ENCODE peak calls at places on chromosomes 7 and 10, in eight cellular contexts. One of them, this sample, is unnamed.
A peak's percentile ranks its signal among the peaks of the same experiment; 100 is the strongest.

GRCh38 chr7:47227762-47228177 is 354.1 kb downstream of the TNS3 start:
- DNase-seq in ovary: no peak
- DNase-seq in body of pancreas: no peak
- DNase-seq in naive B cell: no peak
- DNase-seq in smooth muscle cell of the brain vasculature: no peak
- DNase-seq in CD4-positive, alpha-beta T cell: no peak
- DNase-seq in HL-60: no peak
- DNase-seq in effector memory CD4-positive, alpha-beta T cell: no peak
- DNase-seq in this sample: peak; percentile 83

GRCh38 chr10:5977471-5978370 is at the start of gene IL15RA:
- DNase-seq in ovary: peak; percentile 70
- DNase-seq in body of pancreas: peak; percentile 83
- DNase-seq in naive B cell: peak; percentile 76
- DNase-seq in smooth muscle cell of the brain vasculature: no peak
- DNase-seq in CD4-positive, alpha-beta T cell: peak; percentile 84
- DNase-seq in HL-60: peak; percentile 27
- DNase-seq in effector memory CD4-positive, alpha-beta T cell: peak; percentile 72
- DNase-seq in this sample: peak; percentile 86

GRCh38 chr10:10804998-10805737 is 212.5 kb upstream of the CELF2 start:
- DNase-seq in ovary: no peak
- DNase-seq in body of pancreas: no peak
- DNase-seq in naive B cell: no peak
- DNase-seq in smooth muscle cell of the brain vasculature: no peak
- DNase-seq in CD4-positive, alpha-beta T cell: no peak
- DNase-seq in HL-60: no peak
- DNase-seq in effector memory CD4-positive, alpha-beta T cell: no peak
- DNase-seq in this sample: peak; percentile 67

GRCh38 chr10:100977436-100977835 is 8.1 kb downstream of the SEMA4G start:
- DNase-seq in ovary: peak; percentile 13
- DNase-seq in body of pancreas: no peak
- DNase-seq in naive B cell: no peak
- DNase-seq in smooth muscle cell of the brain vasculature: no peak
- DNase-seq in CD4-positive, alpha-beta T cell: no peak
- DNase-seq in HL-60: no peak
- DNase-seq in effector memory CD4-positive, alpha-beta T cell: no peak
- DNase-seq in this sample: no peak

GRCh38 chr7:143467724-143468123 is 9.9 kb upstream of the TAS2R41 start:
- DNase-seq in ovary: no peak
- DNase-seq in body of pancreas: no peak
- DNase-seq in naive B cell: no peak
- DNase-seq in smooth muscle cell of the brain vasculature: no peak
- DNase-seq in CD4-positive, alpha-beta T cell: no peak
- DNase-seq in HL-60: no peak
- DNase-seq in effector memory CD4-positive, alpha-beta T cell: no peak
- DNase-seq in this sample: no peak

GRCh38 chr10:127563718-127564553 is 14.8 kb downstream of the NPS start:
- DNase-seq in ovary: no peak
- DNase-seq in body of pancreas: peak; percentile 29
- DNase-seq in naive B cell: peak; percentile 3
- DNase-seq in smooth muscle cell of the brain vasculature: no peak
- DNase-seq in CD4-positive, alpha-beta T cell: peak; percentile 38
- DNase-seq in HL-60: peak; percentile 4
- DNase-seq in effector memory CD4-positive, alpha-beta T cell: no peak
- DNase-seq in this sample: no peak

GRCh38 chr7:132742152-132742551 is 165.9 kb upstream of the PLXNA4 start:
- DNase-seq in ovary: peak; percentile 55
- DNase-seq in body of pancreas: peak; percentile 26
- DNase-seq in naive B cell: no peak
- DNase-seq in smooth muscle cell of the brain vasculature: peak; percentile 23
- DNase-seq in CD4-positive, alpha-beta T cell: no peak
- DNase-seq in HL-60: no peak
- DNase-seq in effector memory CD4-positive, alpha-beta T cell: no peak
- DNase-seq in this sample: no peak

GRCh38 chr7:74002474-74003017 is 25.4 kb upstream of the ELN start:
- DNase-seq in ovary: no peak
- DNase-seq in body of pancreas: peak; percentile 36
- DNase-seq in naive B cell: no peak
- DNase-seq in smooth muscle cell of the brain vasculature: no peak
- DNase-seq in CD4-positive, alpha-beta T cell: no peak
- DNase-seq in HL-60: peak; percentile 60
- DNase-seq in effector memory CD4-positive, alpha-beta T cell: no peak
- DNase-seq in this sample: peak; percentile 87

GRCh38 chr10:86709786-86710185 is 41.5 kb downstream of the LDB3 start:
- DNase-seq in ovary: no peak
- DNase-seq in body of pancreas: no peak
- DNase-seq in naive B cell: no peak
- DNase-seq in smooth muscle cell of the brain vasculature: no peak
- DNase-seq in CD4-positive, alpha-beta T cell: no peak
- DNase-seq in HL-60: no peak
- DNase-seq in effector memory CD4-positive, alpha-beta T cell: no peak
- DNase-seq in this sample: no peak

GRCh38 chr7:87463982-87464381 is 11.5 kb downstream of the ABCB4 start:
- DNase-seq in ovary: no peak
- DNase-seq in body of pancreas: no peak
- DNase-seq in naive B cell: no peak
- DNase-seq in smooth muscle cell of the brain vasculature: no peak
- DNase-seq in CD4-positive, alpha-beta T cell: no peak
- DNase-seq in HL-60: no peak
- DNase-seq in effector memory CD4-positive, alpha-beta T cell: no peak
- DNase-seq in this sample: no peak

GRCh38 chr10:93150289-93150688 is 76.6 kb downstream of the CYP26A1 start:
- DNase-seq in ovary: no peak
- DNase-seq in body of pancreas: no peak
- DNase-seq in naive B cell: no peak
- DNase-seq in smooth muscle cell of the brain vasculature: no peak
- DNase-seq in CD4-positive, alpha-beta T cell: no peak
- DNase-seq in HL-60: peak; percentile 11
- DNase-seq in effector memory CD4-positive, alpha-beta T cell: no peak
- DNase-seq in this sample: peak; percentile 14

GRCh38 chr10:61257956-61258496 is 195.2 kb downstream of the TMEM26 start:
- DNase-seq in ovary: no peak
- DNase-seq in body of pancreas: no peak
- DNase-seq in naive B cell: no peak
- DNase-seq in smooth muscle cell of the brain vasculature: no peak
- DNase-seq in CD4-positive, alpha-beta T cell: no peak
- DNase-seq in HL-60: no peak
- DNase-seq in effector memory CD4-positive, alpha-beta T cell: no peak
- DNase-seq in this sample: peak; percentile 11

GRCh38 chr10:27448926-27449325 is 55.2 kb upstream of the RAB18 start:
- DNase-seq in ovary: no peak
- DNase-seq in body of pancreas: no peak
- DNase-seq in naive B cell: no peak
- DNase-seq in smooth muscle cell of the brain vasculature: no peak
- DNase-seq in CD4-positive, alpha-beta T cell: no peak
- DNase-seq in HL-60: peak; percentile 33
- DNase-seq in effector memory CD4-positive, alpha-beta T cell: no peak
- DNase-seq in this sample: peak; percentile 25

GRCh38 chr7:6164491-6164890 is 107.9 kb downstream of the CYTH3 start:
- DNase-seq in ovary: no peak
- DNase-seq in body of pancreas: peak; percentile 15
- DNase-seq in naive B cell: no peak
- DNase-seq in smooth muscle cell of the brain vasculature: peak; percentile 31
- DNase-seq in CD4-positive, alpha-beta T cell: no peak
- DNase-seq in HL-60: no peak
- DNase-seq in effector memory CD4-positive, alpha-beta T cell: no peak
- DNase-seq in this sample: no peak

GRCh38 chr7:93622036-93622714 is 47.7 kb upstream of the CALCR start:
- DNase-seq in ovary: no peak
- DNase-seq in body of pancreas: peak; percentile 13
- DNase-seq in naive B cell: no peak
- DNase-seq in smooth muscle cell of the brain vasculature: no peak
- DNase-seq in CD4-positive, alpha-beta T cell: no peak
- DNase-seq in HL-60: no peak
- DNase-seq in effector memory CD4-positive, alpha-beta T cell: no peak
- DNase-seq in this sample: peak; percentile 22

GRCh38 chr7:138032775-138033174 is 30.9 kb upstream of the CREB3L2 start:
- DNase-seq in ovary: no peak
- DNase-seq in body of pancreas: no peak
- DNase-seq in naive B cell: no peak
- DNase-seq in smooth muscle cell of the brain vasculature: no peak
- DNase-seq in CD4-positive, alpha-beta T cell: no peak
- DNase-seq in HL-60: no peak
- DNase-seq in effector memory CD4-positive, alpha-beta T cell: no peak
- DNase-seq in this sample: no peak

GRCh38 chr7:78020131-78020873 is 221.7 kb downstream of the PHTF2 start:
- DNase-seq in ovary: peak; percentile 48
- DNase-seq in body of pancreas: peak; percentile 76
- DNase-seq in naive B cell: peak; percentile 37
- DNase-seq in smooth muscle cell of the brain vasculature: peak; percentile 58
- DNase-seq in CD4-positive, alpha-beta T cell: no peak
- DNase-seq in HL-60: peak; percentile 53
- DNase-seq in effector memory CD4-positive, alpha-beta T cell: no peak
- DNase-seq in this sample: peak; percentile 89

GRCh38 chr10:104065748-104066147 is 19.9 kb downstream of the COL17A1 start:
- DNase-seq in ovary: no peak
- DNase-seq in body of pancreas: no peak
- DNase-seq in naive B cell: no peak
- DNase-seq in smooth muscle cell of the brain vasculature: no peak
- DNase-seq in CD4-positive, alpha-beta T cell: no peak
- DNase-seq in HL-60: no peak
- DNase-seq in effector memory CD4-positive, alpha-beta T cell: no peak
- DNase-seq in this sample: no peak

GRCh38 chr10:68327889-68328786 is 3.7 kb upstream of the HNRNPH3 start:
- DNase-seq in ovary: no peak
- DNase-seq in body of pancreas: no peak
- DNase-seq in naive B cell: peak; percentile 27
- DNase-seq in smooth muscle cell of the brain vasculature: no peak
- DNase-seq in CD4-positive, alpha-beta T cell: no peak
- DNase-seq in HL-60: peak; percentile 79
- DNase-seq in effector memory CD4-positive, alpha-beta T cell: no peak
- DNase-seq in this sample: peak; percentile 81

GRCh38 chr7:39073432-39073831 is 95.7 kb downstream of the POU6F2 start:
- DNase-seq in ovary: no peak
- DNase-seq in body of pancreas: no peak
- DNase-seq in naive B cell: no peak
- DNase-seq in smooth muscle cell of the brain vasculature: no peak
- DNase-seq in CD4-positive, alpha-beta T cell: no peak
- DNase-seq in HL-60: no peak
- DNase-seq in effector memory CD4-positive, alpha-beta T cell: no peak
- DNase-seq in this sample: no peak

GRCh38 chr7:76513817-76514799 is 3.8 kb downstream of the UPK3B start:
- DNase-seq in ovary: peak; percentile 53
- DNase-seq in body of pancreas: no peak
- DNase-seq in naive B cell: no peak
- DNase-seq in smooth muscle cell of the brain vasculature: no peak
- DNase-seq in CD4-positive, alpha-beta T cell: peak; percentile 21
- DNase-seq in HL-60: no peak
- DNase-seq in effector memory CD4-positive, alpha-beta T cell: no peak
- DNase-seq in this sample: peak; percentile 7

GRCh38 chr10:43221419-43222293 is 45.2 kb downstream of the RASGEF1A start:
- DNase-seq in ovary: peak; percentile 20
- DNase-seq in body of pancreas: peak; percentile 10
- DNase-seq in naive B cell: no peak
- DNase-seq in smooth muscle cell of the brain vasculature: no peak
- DNase-seq in CD4-positive, alpha-beta T cell: peak; percentile 31
- DNase-seq in HL-60: no peak
- DNase-seq in effector memory CD4-positive, alpha-beta T cell: no peak
- DNase-seq in this sample: no peak

GRCh38 chr10:88090568-88091214 is 227.3 kb downstream of the PTEN start:
- DNase-seq in ovary: no peak
- DNase-seq in body of pancreas: no peak
- DNase-seq in naive B cell: no peak
- DNase-seq in smooth muscle cell of the brain vasculature: no peak
- DNase-seq in CD4-positive, alpha-beta T cell: no peak
- DNase-seq in HL-60: peak; percentile 56
- DNase-seq in effector memory CD4-positive, alpha-beta T cell: no peak
- DNase-seq in this sample: no peak

GRCh38 chr7:114086491-114086905 is 167.7 kb upstream of the PPP1R3A start:
- DNase-seq in ovary: no peak
- DNase-seq in body of pancreas: peak; percentile 49
- DNase-seq in naive B cell: peak; percentile 18
- DNase-seq in smooth muscle cell of the brain vasculature: no peak
- DNase-seq in CD4-positive, alpha-beta T cell: no peak
- DNase-seq in HL-60: no peak
- DNase-seq in effector memory CD4-positive, alpha-beta T cell: no peak
- DNase-seq in this sample: no peak

GRCh38 chr10:96587255-96588059 is 645 bp upstream of the TM9SF3 start:
- DNase-seq in ovary: no peak
- DNase-seq in body of pancreas: peak; percentile 76
- DNase-seq in naive B cell: no peak
- DNase-seq in smooth muscle cell of the brain vasculature: no peak
- DNase-seq in CD4-positive, alpha-beta T cell: no peak
- DNase-seq in HL-60: peak; percentile 42
- DNase-seq in effector memory CD4-positive, alpha-beta T cell: peak; percentile 54
- DNase-seq in this sample: no peak

GRCh38 chr10:124705021-124705740 is 39.0 kb downstream of the FAM53B start:
- DNase-seq in ovary: peak; percentile 57
- DNase-seq in body of pancreas: no peak
- DNase-seq in naive B cell: no peak
- DNase-seq in smooth muscle cell of the brain vasculature: no peak
- DNase-seq in CD4-positive, alpha-beta T cell: no peak
- DNase-seq in HL-60: peak; percentile 77
- DNase-seq in effector memory CD4-positive, alpha-beta T cell: no peak
- DNase-seq in this sample: no peak

GRCh38 chr10:80442879-80443278 is 11.2 kb upstream of the TSPAN14 start:
- DNase-seq in ovary: no peak
- DNase-seq in body of pancreas: no peak
- DNase-seq in naive B cell: no peak
- DNase-seq in smooth muscle cell of the brain vasculature: no peak
- DNase-seq in CD4-positive, alpha-beta T cell: no peak
- DNase-seq in HL-60: no peak
- DNase-seq in effector memory CD4-positive, alpha-beta T cell: no peak
- DNase-seq in this sample: no peak

GRCh38 chr7:139494835-139495568 is 11.5 kb upstream of the KLRG2 start:
- DNase-seq in ovary: no peak
- DNase-seq in body of pancreas: no peak
- DNase-seq in naive B cell: no peak
- DNase-seq in smooth muscle cell of the brain vasculature: no peak
- DNase-seq in CD4-positive, alpha-beta T cell: no peak
- DNase-seq in HL-60: no peak
- DNase-seq in effector memory CD4-positive, alpha-beta T cell: no peak
- DNase-seq in this sample: no peak

GRCh38 chr7:90910136-90910535 is 314.0 kb downstream of the CDK14 start:
- DNase-seq in ovary: no peak
- DNase-seq in body of pancreas: no peak
- DNase-seq in naive B cell: no peak
- DNase-seq in smooth muscle cell of the brain vasculature: no peak
- DNase-seq in CD4-positive, alpha-beta T cell: no peak
- DNase-seq in HL-60: no peak
- DNase-seq in effector memory CD4-positive, alpha-beta T cell: no peak
- DNase-seq in this sample: peak; percentile 15

GRCh38 chr10:102409604-102410426 is 8.8 kb downstream of the PSD start:
- DNase-seq in ovary: no peak
- DNase-seq in body of pancreas: no peak
- DNase-seq in naive B cell: no peak
- DNase-seq in smooth muscle cell of the brain vasculature: no peak
- DNase-seq in CD4-positive, alpha-beta T cell: no peak
- DNase-seq in HL-60: no peak
- DNase-seq in effector memory CD4-positive, alpha-beta T cell: no peak
- DNase-seq in this sample: no peak

GRCh38 chr10:50470345-50470744 is 153.4 kb downstream of the SGMS1 start:
- DNase-seq in ovary: no peak
- DNase-seq in body of pancreas: no peak
- DNase-seq in naive B cell: no peak
- DNase-seq in smooth muscle cell of the brain vasculature: no peak
- DNase-seq in CD4-positive, alpha-beta T cell: no peak
- DNase-seq in HL-60: peak; percentile 32
- DNase-seq in effector memory CD4-positive, alpha-beta T cell: no peak
- DNase-seq in this sample: no peak

GRCh38 chr10:33163941-33164824 is 170.3 kb downstream of the NRP1 start:
- DNase-seq in ovary: no peak
- DNase-seq in body of pancreas: no peak
- DNase-seq in naive B cell: no peak
- DNase-seq in smooth muscle cell of the brain vasculature: no peak
- DNase-seq in CD4-positive, alpha-beta T cell: no peak
- DNase-seq in HL-60: no peak
- DNase-seq in effector memory CD4-positive, alpha-beta T cell: no peak
- DNase-seq in this sample: peak; percentile 40

GRCh38 chr7:128728608-128729007 is 10.6 kb upstream of the CALU start:
- DNase-seq in ovary: no peak
- DNase-seq in body of pancreas: no peak
- DNase-seq in naive B cell: no peak
- DNase-seq in smooth muscle cell of the brain vasculature: no peak
- DNase-seq in CD4-positive, alpha-beta T cell: no peak
- DNase-seq in HL-60: no peak
- DNase-seq in effector memory CD4-positive, alpha-beta T cell: no peak
- DNase-seq in this sample: peak; percentile 17

GRCh38 chr7:73879977-73880681 is 19.2 kb downstream of the TMEM270 start:
- DNase-seq in ovary: no peak
- DNase-seq in body of pancreas: peak; percentile 28
- DNase-seq in naive B cell: no peak
- DNase-seq in smooth muscle cell of the brain vasculature: no peak
- DNase-seq in CD4-positive, alpha-beta T cell: no peak
- DNase-seq in HL-60: no peak
- DNase-seq in effector memory CD4-positive, alpha-beta T cell: no peak
- DNase-seq in this sample: peak; percentile 87